ENCODE peak calls at places on chromosome 19, in nine cellular contexts. One of them, this sample, is unnamed.

GRCh38 chr19:45990113-45990728 is 5.0 kb upstream of the CCDC61 start:
- DNase-seq in H7: no peak
- DNase-seq in HS-27A: no peak
- DNase-seq in iPS DF 6.9: no peak
- DNase-seq in NCI-H69: no peak
- DNase-seq in cardiac fibroblast: peak
- DNase-seq in activated CD8-positive, alpha-beta memory T cell treated with anti-CD3 and anti-CD28 coated beads for 1 hour: no peak
- DNase-seq in HFFc6: no peak
- DNase-seq in lung: no peak
- DNase-seq in this sample: no peak

GRCh38 chr19:3249408-3249807 is 24.9 kb downstream of the CELF5 start:
- DNase-seq in H7: peak
- DNase-seq in HS-27A: no peak
- DNase-seq in iPS DF 6.9: no peak
- DNase-seq in NCI-H69: peak
- DNase-seq in cardiac fibroblast: no peak
- DNase-seq in activated CD8-positive, alpha-beta memory T cell treated with anti-CD3 and anti-CD28 coated beads for 1 hour: no peak
- DNase-seq in HFFc6: no peak
- DNase-seq in lung: no peak
- DNase-seq in this sample: no peak

GRCh38 chr19:18605546-18606280 is 886 bp downstream of the CRLF1 start:
- DNase-seq in H7: peak
- DNase-seq in HS-27A: no peak
- DNase-seq in iPS DF 6.9: no peak
- DNase-seq in NCI-H69: peak
- DNase-seq in cardiac fibroblast: no peak
- DNase-seq in activated CD8-positive, alpha-beta memory T cell treated with anti-CD3 and anti-CD28 coated beads for 1 hour: no peak
- DNase-seq in HFFc6: no peak
- DNase-seq in lung: no peak
- DNase-seq in this sample: no peak

GRCh38 chr19:39398297-39398864 is 7.2 kb downstream of the MED29 start:
- DNase-seq in H7: no peak
- DNase-seq in HS-27A: peak
- DNase-seq in iPS DF 6.9: no peak
- DNase-seq in NCI-H69: no peak
- DNase-seq in cardiac fibroblast: peak
- DNase-seq in activated CD8-positive, alpha-beta memory T cell treated with anti-CD3 and anti-CD28 coated beads for 1 hour: no peak
- DNase-seq in HFFc6: peak
- DNase-seq in lung: peak
- DNase-seq in this sample: peak

GRCh38 chr19:44696939-44697669 is 1.8 kb upstream of the CEACAM16 start:
- DNase-seq in H7: peak
- DNase-seq in HS-27A: no peak
- DNase-seq in iPS DF 6.9: no peak
- DNase-seq in NCI-H69: peak
- DNase-seq in cardiac fibroblast: no peak
- DNase-seq in activated CD8-positive, alpha-beta memory T cell treated with anti-CD3 and anti-CD28 coated beads for 1 hour: no peak
- DNase-seq in HFFc6: no peak
- DNase-seq in lung: no peak
- DNase-seq in this sample: no peak

GRCh38 chr19:21321996-21322395 is 7.2 kb downstream of the ZNF708 start:
- DNase-seq in H7: no peak
- DNase-seq in HS-27A: no peak
- DNase-seq in iPS DF 6.9: no peak
- DNase-seq in NCI-H69: no peak
- DNase-seq in cardiac fibroblast: peak
- DNase-seq in activated CD8-positive, alpha-beta memory T cell treated with anti-CD3 and anti-CD28 coated beads for 1 hour: no peak
- DNase-seq in HFFc6: no peak
- DNase-seq in lung: no peak
- DNase-seq in this sample: no peak

GRCh38 chr19:38734426-38735256 is 9.6 kb downstream of the CAPN12 start:
- DNase-seq in H7: peak
- DNase-seq in HS-27A: no peak
- DNase-seq in iPS DF 6.9: no peak
- DNase-seq in NCI-H69: peak
- DNase-seq in cardiac fibroblast: no peak
- DNase-seq in activated CD8-positive, alpha-beta memory T cell treated with anti-CD3 and anti-CD28 coated beads for 1 hour: no peak
- DNase-seq in HFFc6: peak
- DNase-seq in lung: no peak
- DNase-seq in this sample: no peak

GRCh38 chr19:32058131-32058530 is 287.3 kb upstream of the ZNF507 start:
- DNase-seq in H7: no peak
- DNase-seq in HS-27A: no peak
- DNase-seq in iPS DF 6.9: no peak
- DNase-seq in NCI-H69: no peak
- DNase-seq in cardiac fibroblast: no peak
- DNase-seq in activated CD8-positive, alpha-beta memory T cell treated with anti-CD3 and anti-CD28 coated beads for 1 hour: no peak
- DNase-seq in HFFc6: no peak
- DNase-seq in lung: no peak
- DNase-seq in this sample: no peak

GRCh38 chr19:19276386-19276785 is 3.3 kb upstream of the TM6SF2 start:
- DNase-seq in H7: peak
- DNase-seq in HS-27A: no peak
- DNase-seq in iPS DF 6.9: no peak
- DNase-seq in NCI-H69: no peak
- DNase-seq in cardiac fibroblast: peak
- DNase-seq in activated CD8-positive, alpha-beta memory T cell treated with anti-CD3 and anti-CD28 coated beads for 1 hour: no peak
- DNase-seq in HFFc6: peak
- DNase-seq in lung: no peak
- DNase-seq in this sample: no peak

GRCh38 chr19:29685326-29685725 is 20.1 kb downstream of the PLEKHF1 start:
- DNase-seq in H7: no peak
- DNase-seq in HS-27A: no peak
- DNase-seq in iPS DF 6.9: no peak
- DNase-seq in NCI-H69: no peak
- DNase-seq in cardiac fibroblast: peak
- DNase-seq in activated CD8-positive, alpha-beta memory T cell treated with anti-CD3 and anti-CD28 coated beads for 1 hour: no peak
- DNase-seq in HFFc6: no peak
- DNase-seq in lung: no peak
- DNase-seq in this sample: no peak

GRCh38 chr19:4210166-4210731 is 19.1 kb upstream of the EBI3 start:
- DNase-seq in H7: no peak
- DNase-seq in HS-27A: no peak
- DNase-seq in iPS DF 6.9: no peak
- DNase-seq in NCI-H69: no peak
- DNase-seq in cardiac fibroblast: no peak
- DNase-seq in activated CD8-positive, alpha-beta memory T cell treated with anti-CD3 and anti-CD28 coated beads for 1 hour: no peak
- DNase-seq in HFFc6: no peak
- DNase-seq in lung: no peak
- DNase-seq in this sample: no peak

GRCh38 chr19:42284641-42285341 is 15.7 kb downstream of the CIC start:
- DNase-seq in H7: peak
- DNase-seq in HS-27A: no peak
- DNase-seq in iPS DF 6.9: no peak
- DNase-seq in NCI-H69: peak
- DNase-seq in cardiac fibroblast: no peak
- DNase-seq in activated CD8-positive, alpha-beta memory T cell treated with anti-CD3 and anti-CD28 coated beads for 1 hour: no peak
- DNase-seq in HFFc6: no peak
- DNase-seq in lung: no peak
- DNase-seq in this sample: peak

GRCh38 chr19:33168528-33168927 is 25.6 kb upstream of the LRP3 start:
- DNase-seq in H7: no peak
- DNase-seq in HS-27A: no peak
- DNase-seq in iPS DF 6.9: no peak
- DNase-seq in NCI-H69: no peak
- DNase-seq in cardiac fibroblast: no peak
- DNase-seq in activated CD8-positive, alpha-beta memory T cell treated with anti-CD3 and anti-CD28 coated beads for 1 hour: no peak
- DNase-seq in HFFc6: no peak
- DNase-seq in lung: no peak
- DNase-seq in this sample: no peak

GRCh38 chr19:35347171-35347929 is at the start of gene FFAR1:
- DNase-seq in H7: peak
- DNase-seq in HS-27A: no peak
- DNase-seq in iPS DF 6.9: no peak
- DNase-seq in NCI-H69: no peak
- DNase-seq in cardiac fibroblast: no peak
- DNase-seq in activated CD8-positive, alpha-beta memory T cell treated with anti-CD3 and anti-CD28 coated beads for 1 hour: no peak
- DNase-seq in HFFc6: no peak
- DNase-seq in lung: peak
- DNase-seq in this sample: peak

GRCh38 chr19:3359850-3360493 is 6.4 kb upstream of the NFIC start:
- DNase-seq in H7: peak
- DNase-seq in HS-27A: no peak
- DNase-seq in iPS DF 6.9: no peak
- DNase-seq in NCI-H69: peak
- DNase-seq in cardiac fibroblast: no peak
- DNase-seq in activated CD8-positive, alpha-beta memory T cell treated with anti-CD3 and anti-CD28 coated beads for 1 hour: no peak
- DNase-seq in HFFc6: no peak
- DNase-seq in lung: no peak
- DNase-seq in this sample: no peak

GRCh38 chr19:3665681-3666544 is 34.4 kb downstream of the PIP5K1C start:
- DNase-seq in H7: peak
- DNase-seq in HS-27A: no peak
- DNase-seq in iPS DF 6.9: no peak
- DNase-seq in NCI-H69: peak
- DNase-seq in cardiac fibroblast: peak
- DNase-seq in activated CD8-positive, alpha-beta memory T cell treated with anti-CD3 and anti-CD28 coated beads for 1 hour: peak
- DNase-seq in HFFc6: no peak
- DNase-seq in lung: peak
- DNase-seq in this sample: peak

GRCh38 chr19:2278504-2279158 is 3.3 kb downstream of the PEAK3 start:
- DNase-seq in H7: peak
- DNase-seq in HS-27A: no peak
- DNase-seq in iPS DF 6.9: no peak
- DNase-seq in NCI-H69: no peak
- DNase-seq in cardiac fibroblast: no peak
- DNase-seq in activated CD8-positive, alpha-beta memory T cell treated with anti-CD3 and anti-CD28 coated beads for 1 hour: no peak
- DNase-seq in HFFc6: no peak
- DNase-seq in lung: no peak
- DNase-seq in this sample: no peak

GRCh38 chr19:56601375-56601774 is 6.3 kb downstream of the ZNF71 start:
- DNase-seq in H7: no peak
- DNase-seq in HS-27A: no peak
- DNase-seq in iPS DF 6.9: no peak
- DNase-seq in NCI-H69: no peak
- DNase-seq in cardiac fibroblast: no peak
- DNase-seq in activated CD8-positive, alpha-beta memory T cell treated with anti-CD3 and anti-CD28 coated beads for 1 hour: no peak
- DNase-seq in HFFc6: no peak
- DNase-seq in lung: no peak
- DNase-seq in this sample: no peak